ENCODE peak calls at places on chromosome 7, in four cellular contexts. F, V, C and G are unnamed samples.
A peak's percentile ranks its signal among the peaks of the same experiment; 100 is the strongest.

GRCh38 chr7:157269341-157270059 is 67.3 kb upstream of the DNAJB6 start:
- DNase-seq in F (no peak), V (no peak), C (no peak), G (no peak)

GRCh38 chr7:142669074-142669654 is 80.1 kb upstream of the PRSS1 start:
- DNase-seq in C (no peak), V (peak; percentile 19), F (peak; percentile 12), G (no peak)

GRCh38 chr7:98826811-98827231 is 43.0 kb downstream of the TMEM130 start:
- DNase-seq in C (no peak), V (peak; percentile 10), F (peak; percentile 88), G (no peak)

GRCh38 chr7:1431644-1432380 is 27.5 kb downstream of the MICALL2 start:
- DNase-seq in F (no peak), C (no peak), V (no peak), G (no peak)

GRCh38 chr7:21426286-21426957 is 1.5 kb upstream of the SP4 start:
- DNase-seq in C (peak; percentile 19), V (peak; percentile 14), F (no peak), G (no peak)

GRCh38 chr7:105587899-105588690 is 6.8 kb upstream of the EFCAB10 start:
- DNase-seq in F (peak; percentile 74), C (no peak), V (no peak), G (peak; percentile 12)

GRCh38 chr7:136869006-136869961 is 832 bp downstream of the CHRM2 start:
- DNase-seq in V (peak; percentile 79), C (no peak), F (peak; percentile 69), G (no peak)

GRCh38 chr7:64463636-64464375 is 99.1 kb downstream of the ZNF680 start:
- DNase-seq in C (peak; percentile 33), V (peak; percentile 61), F (peak; percentile 85), G (no peak)

GRCh38 chr7:42359946-42360345 is 122.9 kb upstream of the GLI3 start:
- DNase-seq in C (no peak), F (no peak), V (no peak), G (no peak)

GRCh38 chr7:24757799-24758275 is 573 bp upstream of the GSDME start:
- DNase-seq in V (peak; percentile 81), F (peak; percentile 33), C (no peak), G (no peak)
- H3K4me3 ChIP-seq in V (peak overlapping the region; percentile 83), F (peak overlapping the region; percentile 76), C (peak overlapping the region; percentile 52), G (no peak overlapping the region)

GRCh38 chr7:69211739-69212138 is 386.5 kb upstream of the AUTS2 start:
- DNase-seq in F (no peak), C (no peak), V (no peak), G (peak; percentile 26)
- H3K9ac ChIP-seq in F (no peak overlapping the region), C (no peak overlapping the region), V (no peak overlapping the region), G (no peak overlapping the region)

DNA sequence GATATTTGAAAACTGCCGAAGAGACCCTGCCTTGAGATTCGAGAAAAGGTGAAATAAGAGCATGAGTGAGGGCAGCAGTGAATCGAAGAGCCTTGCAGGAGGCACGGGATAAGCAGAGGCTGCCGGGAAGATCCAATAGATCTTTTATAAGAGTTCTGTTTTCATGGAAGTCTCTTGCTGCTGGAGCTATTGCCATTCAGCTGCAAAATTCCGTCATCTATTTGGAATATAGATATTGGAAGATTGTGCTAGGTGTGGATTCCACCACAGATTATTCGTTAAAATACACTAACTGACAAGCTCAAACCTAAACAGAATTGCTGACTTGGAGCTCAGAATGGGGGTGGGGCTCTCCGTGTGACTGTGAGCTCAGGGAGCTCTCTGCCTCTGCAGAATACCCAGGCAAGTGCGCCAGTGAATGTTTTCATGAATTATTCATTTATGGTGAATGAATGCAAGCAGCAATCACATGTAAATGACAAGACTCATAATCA is 249.6 kb downstream of the TRIL start:
- DNase-seq in C (no peak), V (no peak), F (no peak), G (no peak)
- H3K4me3 ChIP-seq in C (no peak overlapping the region), V (peak overlapping the region; percentile 77), F (no peak overlapping the region), G (no peak overlapping the region)

DNA sequence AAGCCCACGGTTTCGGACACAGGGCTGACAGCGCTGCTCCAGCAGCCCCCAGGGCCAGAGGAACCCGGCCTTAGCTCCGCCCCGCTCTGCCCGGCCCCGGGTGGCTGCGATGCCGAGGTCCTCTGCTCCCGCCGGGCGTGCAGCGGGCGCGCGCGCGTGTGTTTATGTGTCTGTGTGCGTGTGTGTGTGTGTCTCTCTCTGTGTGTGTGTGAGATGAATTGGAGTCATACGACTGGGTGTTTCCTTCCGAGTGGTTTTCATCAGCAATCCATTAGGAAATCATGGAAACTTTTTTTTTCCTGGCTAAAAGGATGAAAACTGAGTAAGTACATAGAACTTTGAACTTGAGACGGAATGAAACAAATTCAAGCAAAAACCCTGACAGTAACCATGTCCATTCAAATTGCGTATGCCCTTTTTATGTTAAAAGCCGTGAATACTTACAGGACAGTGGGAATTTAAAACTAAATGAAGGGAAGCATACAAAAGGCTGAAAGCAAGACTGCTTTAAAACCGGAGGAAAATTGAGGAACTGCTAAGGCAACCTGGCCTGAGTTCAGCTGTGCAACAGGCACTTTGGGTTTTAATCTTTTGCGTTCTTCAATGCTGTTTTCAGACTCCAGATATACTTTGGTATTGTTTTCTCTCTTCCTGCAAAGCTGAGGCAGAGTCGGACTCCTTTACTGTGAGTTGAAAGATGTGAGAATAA is at the start of gene CPED1:
- DNase-seq in C (peak; percentile 73), V (peak; percentile 88), F (peak; percentile 88), G (peak; percentile 15)
- H3K9ac ChIP-seq in C (peak within 1 kb of the TSS; percentile 68), V (peak within 1 kb of the TSS; percentile 96), F (peak within 1 kb of the TSS; percentile 62), G (peak within 1 kb of the TSS; percentile 27)

GRCh38 chr7:149599636-149600206 is 102.1 kb upstream of the ZNF746 start:
- DNase-seq in C (no peak), F (no peak), V (no peak), G (peak; percentile 20)
- H3K4me3 ChIP-seq in C (no peak overlapping the region), F (no peak overlapping the region), V (no peak overlapping the region), G (no peak overlapping the region)